ENCODE peak calls at places on chromosomes 2 and 18, in five cellular contexts. One of them, this sample, is unnamed.

GRCh38 chr2:197237720-197238370 is 72.7 kb downstream of the ANKRD44 start:
- DNase-seq in K562: no peak
- DNase-seq in GM12878: no peak
- DNase-seq in HepG2: no peak
- DNase-seq in A549: no peak
- DNase-seq in this sample: no peak

GRCh38 chr2:105385703-105386540 is 12.9 kb downstream of the FHL2 start:
- DNase-seq in K562: no peak
- DNase-seq in HepG2: peak; percentile 79
- DNase-seq in GM12878: no peak
- DNase-seq in A549: no peak
- DNase-seq in this sample: no peak

GRCh38 chr2:28583899-28584553 is 88.2 kb downstream of the PLB1 start:
- DNase-seq in K562: peak; percentile 82
- DNase-seq in A549: peak; percentile 94
- DNase-seq in HepG2: peak; percentile 74
- DNase-seq in GM12878: no peak
- DNase-seq in this sample: no peak

GRCh38 chr2:9681427-9681817 is 50.6 kb upstream of the YWHAQ start:
- DNase-seq in K562: no peak
- DNase-seq in A549: no peak
- DNase-seq in GM12878: no peak
- DNase-seq in HepG2: no peak
- DNase-seq in this sample: no peak

GRCh38 chr2:189076572-189076971 is 102.4 kb downstream of the COL3A1 start:
- DNase-seq in K562: no peak
- DNase-seq in A549: no peak
- DNase-seq in HepG2: no peak
- DNase-seq in GM12878: no peak
- DNase-seq in this sample: no peak

GRCh38 chr2:167388497-167388896 is 500.2 kb downstream of the XIRP2 start:
- DNase-seq in A549: no peak
- DNase-seq in HepG2: no peak
- DNase-seq in K562: no peak
- DNase-seq in GM12878: no peak
- DNase-seq in this sample: no peak

GRCh38 chr2:234887277-234887676 is 64.5 kb upstream of the SH3BP4 start:
- DNase-seq in HepG2: peak; percentile 28
- DNase-seq in GM12878: no peak
- DNase-seq in A549: no peak
- DNase-seq in K562: no peak
- DNase-seq in this sample: no peak

GRCh38 chr18:44709297-44710117 is 28.8 kb downstream of the SETBP1 start:
- DNase-seq in GM12878: peak; percentile 71
- DNase-seq in A549: no peak
- DNase-seq in K562: no peak
- DNase-seq in HepG2: no peak
- DNase-seq in this sample: no peak

GRCh38 chr2:53497020-53497419 is 270.6 kb upstream of the CHAC2 start:
- DNase-seq in A549: no peak
- DNase-seq in GM12878: no peak
- DNase-seq in K562: no peak
- DNase-seq in HepG2: no peak
- DNase-seq in this sample: no peak
- TF ChIP-seq ESRRA in A549: no peak
- TF ChIP-seq ESRRA in GM12878: no peak
- TF ChIP-seq ESRRA in K562: no peak
- TF ChIP-seq ESRRA in HepG2: no peak
- TF ChIP-seq ESRRA in this sample: no peak

DNA sequence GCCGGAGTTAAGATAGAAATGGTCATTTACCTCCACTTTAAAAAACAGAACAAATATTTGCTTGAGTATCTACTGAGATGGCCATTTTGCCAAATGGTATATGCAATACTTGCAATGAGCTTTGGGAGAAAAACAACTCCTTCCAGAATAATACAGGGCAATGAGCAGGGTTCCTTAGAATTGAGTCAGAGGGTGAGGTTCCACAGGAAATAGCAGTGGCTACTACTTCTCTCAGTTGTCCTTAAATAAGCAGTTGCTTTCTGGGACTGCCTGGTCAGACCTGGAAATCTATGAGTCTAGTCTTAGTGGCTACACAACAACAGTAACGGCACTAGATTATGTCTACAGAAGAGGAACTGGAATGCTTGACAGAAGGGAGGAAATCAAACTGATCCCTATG is 80.9 kb upstream of the CCDC85A start:
- DNase-seq in HepG2: no peak
- DNase-seq in GM12878: no peak
- DNase-seq in A549: no peak
- DNase-seq in K562: no peak
- DNase-seq in this sample: no peak
- TF ChIP-seq ESRRA in HepG2: no peak
- TF ChIP-seq ESRRA in GM12878: no peak
- TF ChIP-seq ESRRA in A549: no peak
- TF ChIP-seq ESRRA in K562: no peak
- TF ChIP-seq ESRRA in this sample: no peak

DNA sequence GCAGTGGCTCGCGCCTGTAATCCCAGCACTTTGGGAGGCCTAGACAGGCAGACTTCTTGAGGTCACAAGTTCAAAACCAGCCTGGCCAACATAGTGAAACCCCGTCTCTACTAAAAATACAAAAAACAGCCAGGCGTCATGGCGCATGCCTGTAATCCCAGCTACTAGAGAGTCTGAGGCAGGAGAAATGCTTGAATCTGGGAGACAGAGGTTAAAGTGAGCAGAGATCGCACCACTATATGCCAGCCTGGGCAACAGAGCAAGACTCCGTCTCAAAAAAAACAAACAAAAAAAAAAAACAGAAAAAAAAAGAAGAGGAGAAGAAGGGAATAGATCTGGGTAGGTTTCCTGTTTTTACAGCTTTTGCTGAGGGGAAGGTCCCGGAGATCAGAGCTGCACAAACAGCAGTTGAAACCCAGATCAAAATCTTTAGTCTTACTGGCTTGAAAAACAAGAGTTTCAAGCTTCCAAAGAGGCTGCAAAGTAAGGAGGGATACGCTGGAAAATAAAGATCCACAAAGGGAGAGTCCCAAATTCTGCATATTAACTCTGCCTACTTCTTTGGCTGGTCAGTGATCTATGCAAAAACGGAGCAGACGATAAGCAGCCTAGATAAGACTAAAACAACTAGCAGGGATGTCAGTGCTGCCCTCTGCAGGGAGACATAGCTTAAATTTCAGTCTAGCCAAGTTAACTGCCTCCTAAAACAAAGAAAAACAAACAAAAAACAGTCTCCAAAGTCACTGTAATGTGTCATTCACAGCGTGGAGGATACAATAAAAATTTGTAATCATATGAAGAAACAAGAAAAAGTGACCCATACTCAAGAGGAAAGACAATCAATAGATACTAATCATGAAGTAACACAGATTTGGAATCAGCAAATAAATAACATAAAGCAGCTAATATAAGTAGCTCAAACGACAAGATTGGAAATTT is 74.1 kb downstream of the TLK1 start:
- DNase-seq in HepG2: peak; percentile 65
- DNase-seq in GM12878: peak; percentile 9
- DNase-seq in A549: peak; percentile 62
- DNase-seq in K562: peak; percentile 54
- DNase-seq in this sample: peak; percentile 62
- TF ChIP-seq ESRRA in HepG2: no peak
- TF ChIP-seq ESRRA in GM12878: no peak
- TF ChIP-seq ESRRA in A549: no peak
- TF ChIP-seq ESRRA in K562: no peak
- TF ChIP-seq ESRRA in this sample: no peak

GRCh38 chr18:11872479-11873136 is 21.4 kb downstream of the CHMP1B start:
- DNase-seq in K562: peak; percentile 63
- DNase-seq in HepG2: peak; percentile 71
- DNase-seq in GM12878: no peak
- DNase-seq in A549: peak; percentile 67
- DNase-seq in this sample: no peak
- TF ChIP-seq ESRRA in K562: peak; percentile 41
- TF ChIP-seq ESRRA in HepG2: no peak
- TF ChIP-seq ESRRA in GM12878: no peak
- TF ChIP-seq ESRRA in A549: no peak
- TF ChIP-seq ESRRA in this sample: no peak

GRCh38 chr18:32208012-32208411 is 18.2 kb downstream of the MEP1B start:
- DNase-seq in GM12878: no peak
- DNase-seq in K562: no peak
- DNase-seq in A549: no peak
- DNase-seq in HepG2: peak; percentile 27
- DNase-seq in this sample: no peak
- TF ChIP-seq ESRRA in GM12878: no peak
- TF ChIP-seq ESRRA in K562: no peak
- TF ChIP-seq ESRRA in A549: no peak
- TF ChIP-seq ESRRA in HepG2: no peak
- TF ChIP-seq ESRRA in this sample: no peak

GRCh38 chr18:3889803-3890202 is 439.8 kb downstream of the TGIF1 start:
- DNase-seq in A549: no peak
- DNase-seq in HepG2: peak; percentile 9
- DNase-seq in K562: no peak
- DNase-seq in GM12878: no peak
- DNase-seq in this sample: no peak

GRCh38 chr18:3889121-3889520 is 439.1 kb downstream of the TGIF1 start:
- DNase-seq in HepG2: no peak
- DNase-seq in A549: no peak
- DNase-seq in GM12878: no peak
- DNase-seq in K562: no peak
- DNase-seq in this sample: no peak

GRCh38 chr18:3879836-3880120 is 429.8 kb downstream of the TGIF1 start:
- DNase-seq in A549: no peak
- DNase-seq in GM12878: no peak
- DNase-seq in HepG2: no peak
- DNase-seq in K562: no peak
- DNase-seq in this sample: no peak

GRCh38 chr18:3886575-3887322 is 436.8 kb downstream of the TGIF1 start:
- DNase-seq in K562: no peak
- DNase-seq in A549: no peak
- DNase-seq in GM12878: no peak
- DNase-seq in HepG2: no peak
- DNase-seq in this sample: no peak

DNA sequence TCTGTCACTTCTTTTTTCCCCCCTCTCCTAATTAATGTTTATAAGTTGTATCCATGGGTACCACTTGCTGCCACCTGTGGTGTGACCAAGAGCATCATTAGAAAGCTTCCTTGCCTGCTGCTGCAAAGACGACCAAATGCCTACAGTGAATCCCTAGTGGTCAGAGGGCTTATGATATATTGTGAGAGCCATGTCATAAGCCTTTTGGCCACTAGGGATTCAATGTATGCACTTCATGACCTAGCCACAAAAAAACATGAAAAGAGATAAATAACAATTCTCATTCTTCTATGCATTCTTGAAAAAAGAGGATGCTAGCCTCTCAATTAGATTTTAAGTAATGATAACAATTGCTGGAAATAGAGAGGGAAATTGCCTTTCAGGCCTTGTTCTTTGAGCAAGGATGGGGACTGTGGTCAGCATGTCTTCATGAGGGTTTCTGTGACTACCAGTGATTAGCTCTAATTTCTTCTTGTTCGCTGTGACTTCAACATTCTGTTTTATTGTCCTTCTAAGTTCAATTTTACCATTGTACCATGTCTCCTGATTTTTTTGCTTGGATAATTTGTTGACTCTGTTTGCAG is 435.3 kb downstream of the TGIF1 start:
- DNase-seq in K562: peak; percentile 70
- DNase-seq in GM12878: no peak
- DNase-seq in HepG2: peak; percentile 27
- DNase-seq in A549: peak; percentile 48
- DNase-seq in this sample: no peak
- TF ChIP-seq ESRRA in K562: no peak
- TF ChIP-seq ESRRA in GM12878: no peak
- TF ChIP-seq ESRRA in HepG2: no peak
- TF ChIP-seq ESRRA in A549: no peak
- TF ChIP-seq ESRRA in this sample: no peak

DNA sequence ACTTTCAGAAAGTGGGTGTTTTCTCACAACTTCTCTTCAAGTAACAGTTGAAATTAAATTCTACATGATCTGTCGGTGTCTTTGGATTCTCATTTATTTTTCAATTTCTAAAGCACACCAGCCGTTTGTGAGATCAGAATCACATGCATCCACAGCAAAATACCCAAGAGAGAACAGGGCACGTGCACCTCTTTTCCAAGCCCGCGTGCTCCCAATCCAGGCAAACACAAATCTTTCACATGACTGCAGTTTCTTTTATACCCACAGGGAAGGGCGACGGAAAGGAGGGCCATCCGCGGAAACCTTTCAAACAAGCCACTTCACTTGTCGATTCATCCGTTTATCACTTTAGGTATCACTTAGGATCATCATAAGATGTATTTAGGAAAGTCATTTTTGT is 13.0 kb upstream of the DAPL1 start:
- DNase-seq in K562: no peak
- DNase-seq in A549: no peak
- DNase-seq in HepG2: no peak
- DNase-seq in GM12878: no peak
- DNase-seq in this sample: no peak
- TF ChIP-seq ESRRA in K562: no peak
- TF ChIP-seq ESRRA in A549: no peak
- TF ChIP-seq ESRRA in HepG2: no peak
- TF ChIP-seq ESRRA in GM12878: no peak
- TF ChIP-seq ESRRA in this sample: no peak

GRCh38 chr2:1527153-1527992 is 114.1 kb downstream of the TPO start:
- DNase-seq in A549: peak; percentile 35
- DNase-seq in K562: no peak
- DNase-seq in GM12878: no peak
- DNase-seq in HepG2: no peak
- DNase-seq in this sample: no peak
- TF ChIP-seq ESRRA in A549: no peak
- TF ChIP-seq ESRRA in K562: no peak
- TF ChIP-seq ESRRA in GM12878: no peak
- TF ChIP-seq ESRRA in HepG2: no peak
- TF ChIP-seq ESRRA in this sample: no peak

DNA sequence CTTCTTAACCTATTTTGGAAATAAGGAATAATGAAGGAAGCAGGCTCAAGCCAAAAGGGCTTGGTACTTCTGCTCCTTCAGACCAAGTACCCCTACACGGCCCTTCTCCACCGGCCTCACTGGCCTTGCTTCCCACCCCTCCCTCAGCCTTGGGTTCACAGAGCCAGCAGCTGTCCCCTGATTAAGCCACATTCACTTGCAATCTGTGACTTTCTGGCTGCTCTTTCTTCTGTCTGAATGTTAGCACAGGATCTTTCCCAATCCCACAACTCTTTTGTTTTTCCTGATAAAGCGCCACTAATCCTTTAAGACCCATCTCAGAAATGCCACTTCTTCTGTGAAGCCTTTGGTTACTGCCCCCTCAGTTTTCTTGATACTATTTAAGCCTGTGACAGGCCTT is 52.4 kb downstream of the REEP1 start:
- DNase-seq in HepG2: no peak
- DNase-seq in A549: no peak
- DNase-seq in K562: no peak
- DNase-seq in GM12878: no peak
- DNase-seq in this sample: no peak
- TF ChIP-seq ESRRA in HepG2: no peak
- TF ChIP-seq ESRRA in A549: no peak
- TF ChIP-seq ESRRA in K562: no peak
- TF ChIP-seq ESRRA in GM12878: no peak
- TF ChIP-seq ESRRA in this sample: no peak

This sample was measured in WTC11.